ENCODE peak calls at places on chromosomes 5 and 9, in seven cellular contexts. L is GOT3; C is activated T-cell treated with anti-CD3 and anti-CD28 coated beads for 24 hours; J is stromal cell of bone marrow; H is T-helper 1 cell; K is HEK293T; R is effector memory CD8-positive, alpha-beta T cell. V is an unnamed sample.

GRCh38 chr9:110650991-110651411 is 17.6 kb upstream of the MUSK start:
- DNase-seq in L (no peak), C (no peak), J (peak; percentile 95), H (no peak), K (no peak), R (no peak), V (no peak)

GRCh38 chr9:2285411-2285810 is 270.3 kb downstream of the SMARCA2 start:
- DNase-seq in L (no peak), C (no peak), J (no peak), H (no peak), K (no peak), R (no peak), V (no peak)

GRCh38 chr5:73853091-73853490 is 227.1 kb downstream of the ARHGEF28 start:
- DNase-seq in L (no peak), C (no peak), J (peak; percentile 29), H (no peak), K (no peak), R (no peak), V (no peak)

GRCh38 chr9:75892168-75892901 is 1.9 kb downstream of the PCSK5 start:
- DNase-seq in L (no peak), C (peak; percentile 8), J (no peak), H (no peak), K (peak; percentile 22), R (no peak), V (no peak)

GRCh38 chr5:97377582-97377981 is 194.5 kb upstream of the RIOK2 start:
- DNase-seq in L (no peak), C (no peak), J (no peak), H (no peak), K (no peak), R (no peak), V (no peak)

GRCh38 chr9:5532301-5532700 is 22.0 kb downstream of the PDCD1LG2 start:
- DNase-seq in L (no peak), C (no peak), J (no peak), H (no peak), K (no peak), R (no peak), V (no peak)

GRCh38 chr9:114405294-114406034 is 17.7 kb upstream of the AKNA start:
- DNase-seq in L (peak; percentile 21), C (peak; percentile 74), J (peak; percentile 66), H (peak; percentile 76), K (peak; percentile 83), R (peak; percentile 80), V (peak; percentile 78)

GRCh38 chr9:113471566-113471965 is 8.0 kb downstream of the RGS3 start:
- DNase-seq in L (no peak), C (no peak), J (no peak), H (no peak), K (no peak), R (no peak), V (no peak)

GRCh38 chr9:136225748-136226679 is 19.6 kb downstream of the QSOX2 start:
- DNase-seq in L (no peak), C (peak; percentile 53), J (no peak), H (peak; percentile 64), K (peak; percentile 82), R (peak; percentile 61), V (peak; percentile 57)

GRCh38 chr5:157563373-157564148 is 12.0 kb downstream of the ADAM19 start:
- DNase-seq in L (no peak), C (no peak), J (peak; percentile 82), H (no peak), K (no peak), R (no peak), V (no peak)

GRCh38 chr5:168468836-168469235 is 17.4 kb upstream of the RARS1 start:
- DNase-seq in L (no peak), C (no peak), J (peak; percentile 51), H (no peak), K (no peak), R (no peak), V (no peak)

GRCh38 chr9:136140966-136141365 is 22.3 kb upstream of the TMEM250 start:
- DNase-seq in L (no peak), C (no peak), J (no peak), H (no peak), K (no peak), R (no peak), V (no peak)

GRCh38 chr9:130290353-130291181 is 25.0 kb downstream of the HMCN2 start:
- DNase-seq in L (no peak), C (no peak), J (peak; percentile 13), H (no peak), K (no peak), R (no peak), V (no peak)

GRCh38 chr9:136339173-136339957 is 12.0 kb downstream of the GPSM1 start:
- DNase-seq in L (no peak), C (no peak), J (no peak), H (no peak), K (peak; percentile 85), R (no peak), V (peak; percentile 63)

GRCh38 chr5:34656700-34657549 is 797 bp downstream of the RAI14 start:
- DNase-seq in L (no peak), C (no peak), J (no peak), H (no peak), K (peak; percentile 28), R (no peak), V (peak; percentile 13)